ENCODE peak calls at places on chromosomes 1 and 21, in nine cellular contexts. K is nephron progenitor cell, L is NCI-H446, N is HCT116, O is cardiac muscle cell, X is iris pigment epithelial cell, C is gastrocnemius medialis, F is non-pigmented ciliary epithelial cell, J is neural crest cell. P is an unnamed sample.

GRCh38 chr1:29672955-29673507 is 436.7 kb downstream of the PTPRU start:
- DNase-seq in C (no peak), K (no peak), O (no peak), J (no peak), F (no peak), L (no peak), N (no peak), X (no peak), P (no peak)

GRCh38 chr1:19450811-19451564 is 34.4 kb downstream of the CAPZB start:
- DNase-seq in X (peak), L (peak), K (no peak), O (peak), C (peak), F (peak), J (no peak), N (peak), P (peak)

GRCh38 chr1:51236548-51237312 is 657 bp downstream of the RNF11 start:
- DNase-seq in C (peak), O (peak), K (peak), X (peak), L (peak), F (no peak), J (peak), N (no peak), P (peak)

GRCh38 chr1:6360517-6360916 is 33.0 kb downstream of the ACOT7 start:
- DNase-seq in O (no peak), L (no peak), N (no peak), J (no peak), F (no peak), X (no peak), C (no peak), K (no peak), P (no peak)

GRCh38 chr1:21932127-21932526 is 5.0 kb downstream of the HSPG2 start:
- DNase-seq in X (peak), L (no peak), K (no peak), O (peak), F (no peak), C (peak), N (no peak), J (no peak), P (peak)

GRCh38 chr1:183019860-183020259 is 3.4 kb upstream of the LAMC1 start:
- DNase-seq in F (no peak), C (no peak), N (no peak), X (peak), O (peak), L (peak), J (no peak), K (no peak), P (peak)

GRCh38 chr1:61420909-61421835 is 303.8 kb downstream of the TM2D1 start:
- DNase-seq in X (no peak), L (no peak), C (no peak), N (no peak), J (no peak), O (no peak), F (no peak), K (no peak), P (no peak)

GRCh38 chr1:45669379-45669778 is 17.0 kb downstream of the GPBP1L1 start:
- DNase-seq in J (no peak), C (no peak), L (no peak), F (no peak), N (no peak), K (no peak), X (no peak), O (no peak), P (no peak)

GRCh38 chr1:21705303-21705980 is 36.3 kb upstream of the RAP1GAP start:
- DNase-seq in N (no peak), X (no peak), J (peak), C (no peak), L (no peak), K (no peak), O (no peak), F (no peak), P (no peak)

GRCh38 chr1:165369255-165369848 is 12.8 kb upstream of the LMX1A start:
- DNase-seq in O (peak), X (peak), N (peak), C (no peak), J (peak), K (peak), L (peak), F (no peak), P (peak)

GRCh38 chr1:185652348-185652747 is 81.8 kb upstream of the HMCN1 start:
- DNase-seq in N (peak), L (no peak), C (no peak), F (no peak), K (no peak), O (no peak), J (no peak), X (no peak), P (peak)

GRCh38 chr21:43193651-43194302 is 25.0 kb downstream of the CRYAA start:
- DNase-seq in C (no peak), X (peak), O (peak), N (no peak), L (no peak), F (peak), J (no peak), K (no peak), P (peak)

GRCh38 chr21:31005019-31005418 is 33.3 kb downstream of the KRTAP19-8 start:
- DNase-seq in J (no peak), N (no peak), C (no peak), L (no peak), X (no peak), O (no peak), F (no peak), K (no peak), P (no peak)

GRCh38 chr1:234261545-234261944 is 111.7 kb upstream of the COA6 start:
- DNase-seq in L (no peak), X (no peak), J (no peak), O (no peak), C (no peak), F (no peak), K (no peak), N (no peak), P (no peak)

GRCh38 chr1:8133657-8134430 is 107.7 kb upstream of the ERRFI1 start:
- DNase-seq in C (peak), F (peak), J (no peak), O (peak), L (peak), K (no peak), X (peak), N (peak), P (peak)

GRCh38 chr1:5574641-5575040 is 417.6 kb downstream of the NPHP4 start:
- DNase-seq in L (no peak), K (no peak), O (no peak), X (no peak), J (no peak), C (no peak), N (no peak), F (no peak), P (no peak)

GRCh38 chr1:231625975-231626534 is 535 bp upstream of the DISC1 start:
- DNase-seq in K (no peak), N (no peak), X (no peak), O (no peak), C (no peak), F (no peak), J (no peak), L (no peak), P (no peak)

GRCh38 chr1:159879977-159880376 is 17.5 kb upstream of the VSIG8 start:
- DNase-seq in C (no peak), X (peak), F (peak), L (no peak), K (no peak), N (no peak), O (peak), J (no peak), P (peak)

GRCh38 chr1:198934901-198935301 is 296.1 kb downstream of the PTPRC start:
- DNase-seq in J (no peak), K (no peak), L (peak), N (no peak), F (no peak), O (peak), C (no peak), X (peak), P (peak)

GRCh38 chr1:221663321-221663720 is 78.6 kb downstream of the DUSP10 start:
- DNase-seq in N (no peak), O (peak), X (peak), L (no peak), C (no peak), K (no peak), F (peak), J (no peak), P (peak)

GRCh38 chr1:205883792-205884191 is 33.9 kb upstream of the PM20D1 start:
- DNase-seq in J (no peak), F (no peak), K (no peak), X (no peak), C (no peak), N (no peak), O (no peak), L (no peak), P (no peak)

P was measured in LHCN-M2.